ENCODE peak calls at places on chromosomes 3 and 15, in four cellular contexts. Z is cardiac muscle cell, N is fibroblast of mammary gland, G is spleen. K is an unnamed sample.

GRCh38 chr3:115814778-115815380 is 191.6 kb downstream of the GAP43 start:
- DNase-seq in Z (peak), N (peak), G (peak), K (peak)

GRCh38 chr3:52786330-52787215 is 8.0 kb upstream of the ITIH3 start:
- DNase-seq in Z (no peak), N (no peak), G (peak), K (no peak)

GRCh38 chr15:73602444-73602843 is 30.7 kb downstream of the NPTN start:
- DNase-seq in Z (no peak), N (peak), G (no peak), K (peak)

GRCh38 chr3:52025453-52025852 is 29.8 kb upstream of the RPL29 start:
- DNase-seq in Z (no peak), N (no peak), G (peak), K (no peak)

GRCh38 chr3:13420051-13420816 is at the start of gene NUP210:
- DNase-seq in Z (no peak), N (no peak), G (peak), K (no peak)

GRCh38 chr3:98563661-98564281 is 29.6 kb downstream of the CPOX start:
- DNase-seq in Z (peak), N (peak), G (no peak), K (peak)

GRCh38 chr3:6362406-6362805 is 498.5 kb upstream of the GRM7 start:
- DNase-seq in Z (no peak), N (no peak), G (no peak), K (no peak)

GRCh38 chr3:155362808-155363689 is 69.6 kb upstream of the STRIT1 start:
- DNase-seq in Z (peak), N (no peak), G (no peak), K (no peak)

GRCh38 chr3:96259299-96259698 is 555.1 kb upstream of the EPHA6 start:
- DNase-seq in Z (no peak), N (no peak), G (no peak), K (no peak)

GRCh38 chr3:132822266-132822665 is 100.1 kb upstream of the NPHP3 start:
- DNase-seq in Z (peak), N (peak), G (no peak), K (no peak)

GRCh38 chr3:12308517-12308916 is 19.6 kb downstream of the PPARG start:
- DNase-seq in Z (peak), N (peak), G (no peak), K (peak)

GRCh38 chr3:54625805-54626787 is 301.8 kb downstream of the LRTM1 start:
- DNase-seq in Z (no peak), N (no peak), G (no peak), K (no peak)

GRCh38 chr15:99566157-99566900 is 545 bp downstream of the MEF2A start:
- DNase-seq in Z (no peak), N (no peak), G (peak), K (no peak)

GRCh38 chr3:149576071-149576564 is 81.7 kb downstream of the WWTR1 start:
- DNase-seq in Z (peak), N (peak), G (no peak), K (peak)

GRCh38 chr3:48642605-48643004 is 7.3 kb upstream of the SLC26A6 start:
- DNase-seq in Z (no peak), N (no peak), G (no peak), K (no peak)
- H3K4me3 ChIP-seq in Z (no peak), N (no peak), G (no peak), K (no peak)

GRCh38 chr3:153848701-153849100 is 272.5 kb upstream of the ARHGEF26 start:
- DNase-seq in Z (peak), N (no peak), G (no peak), K (no peak)
- H3K4me3 ChIP-seq in Z (no peak), N (no peak), G (no peak), K (no peak)

GRCh38 chr15:80689716-80690115 is 5.4 kb upstream of the ABHD17C start:
- DNase-seq in Z (peak), N (no peak), G (no peak), K (no peak)

GRCh38 chr15:80684697-80685096 is 10.4 kb upstream of the ABHD17C start:
- DNase-seq in Z (no peak), N (no peak), G (no peak), K (no peak)

GRCh38 chr15:80685628-80686027 is 9.5 kb upstream of the ABHD17C start:
- DNase-seq in Z (no peak), N (no peak), G (no peak), K (no peak)

GRCh38 chr15:80691575-80691974 is 3.5 kb upstream of the ABHD17C start:
- DNase-seq in Z (no peak), N (no peak), G (no peak), K (peak)

GRCh38 chr15:80689297-80689696 is 5.8 kb upstream of the ABHD17C start:
- DNase-seq in Z (no peak), N (no peak), G (no peak), K (no peak)
- H3K4me3 ChIP-seq in Z (no peak), N (no peak), G (no peak), K (no peak)

GRCh38 chr3:94070341-94070911 is 7.6 kb downstream of the NSUN3 start:
- DNase-seq in Z (no peak), N (no peak), G (no peak), K (no peak)
- H3K4me3 ChIP-seq in Z (no peak), N (no peak), G (no peak), K (no peak)